ENCODE peak calls at places on chromosomes 13 and 19, in nine cellular contexts. G, P, Y, H, X, E, L, C and A are unnamed samples.

GRCh38 chr19:49567722-49568454 is 12.5 kb downstream of the NOSIP start:
- DNase-seq in G (no peak), P (no peak), Y (no peak), H (no peak), X (no peak), E (peak), L (peak), C (no peak), A (no peak)

GRCh38 chr19:15330801-15331418 is 1.4 kb downstream of the BRD4 start:
- DNase-seq in G (no peak), P (no peak), Y (peak), H (no peak), X (no peak), E (peak), L (peak), C (no peak), A (no peak)

GRCh38 chr13:100128373-100128772 is 39.5 kb downstream of the PCCA start:
- DNase-seq in G (no peak), P (no peak), Y (peak), H (no peak), X (no peak), E (peak), L (peak), C (no peak), A (no peak)

GRCh38 chr13:74136089-74136658 is 2.0 kb upstream of the KLF12 start:
- DNase-seq in G (peak), P (no peak), Y (no peak), H (no peak), X (no peak), E (peak), L (peak), C (peak), A (peak)

GRCh38 chr19:56995298-56995697 is 124.5 kb upstream of the USP29 start:
- DNase-seq in G (no peak), P (no peak), Y (no peak), H (no peak), X (no peak), E (no peak), L (no peak), C (no peak), A (peak)

GRCh38 chr19:6774821-6775707 is 2.6 kb downstream of the VAV1 start:
- DNase-seq in G (no peak), P (no peak), Y (no peak), H (no peak), X (no peak), E (no peak), L (peak), C (peak), A (no peak)

GRCh38 chr19:16324384-16325160 is at the start of gene KLF2:
- DNase-seq in G (peak), P (peak), Y (peak), H (peak), X (peak), E (peak), L (peak), C (peak), A (peak)

GRCh38 chr13:28653111-28653510 is 5.8 kb upstream of the POMP start:
- DNase-seq in G (no peak), P (no peak), Y (no peak), H (no peak), X (no peak), E (no peak), L (no peak), C (no peak), A (no peak)

GRCh38 chr19:54574527-54575056 is 1.0 kb downstream of the LILRA2 start:
- DNase-seq in G (no peak), P (no peak), Y (no peak), H (no peak), X (no peak), E (no peak), L (no peak), C (no peak), A (no peak)

GRCh38 chr13:109151255-109151654 is 521.8 kb downstream of the MYO16 start:
- DNase-seq in G (no peak), P (no peak), Y (no peak), H (no peak), X (no peak), E (peak), L (peak), C (no peak), A (no peak)

GRCh38 chr13:113404366-113404722 is 40.4 kb upstream of the GRTP1 start:
- DNase-seq in G (no peak), P (no peak), Y (no peak), H (no peak), X (no peak), E (no peak), L (no peak), C (no peak), A (no peak)

GRCh38 chr13:111280666-111281577 is 39.5 kb upstream of the TEX29 start:
- DNase-seq in G (no peak), P (no peak), Y (no peak), H (no peak), X (no peak), E (peak), L (peak), C (no peak), A (no peak)

GRCh38 chr19:13839938-13840750 is 36.8 kb upstream of the NANOS3 start:
- DNase-seq in G (no peak), P (no peak), Y (no peak), H (no peak), X (no peak), E (no peak), L (no peak), C (peak), A (no peak)

GRCh38 chr19:47161876-47162489 is 31.3 kb downstream of the SAE1 start:
- DNase-seq in G (no peak), P (no peak), Y (no peak), H (no peak), X (no peak), E (no peak), L (peak), C (no peak), A (no peak)

GRCh38 chr13:99313473-99313872 is 6.3 kb upstream of the GPR183 start:
- DNase-seq in G (peak), P (no peak), Y (no peak), H (no peak), X (no peak), E (peak), L (no peak), C (no peak), A (no peak)

GRCh38 chr19:51259348-51260245 is 8.7 kb downstream of the SIGLECL1 start:
- DNase-seq in G (peak), P (peak), Y (no peak), H (no peak), X (peak), E (peak), L (peak), C (no peak), A (peak)

GRCh38 chr13:50353651-50354415 is 338.6 kb downstream of the KCNRG start:
- DNase-seq in G (no peak), P (no peak), Y (peak), H (no peak), X (no peak), E (peak), L (peak), C (no peak), A (no peak)

GRCh38 chr13:94825507-94825906 is 113.2 kb upstream of the SOX21 start:
- DNase-seq in G (peak), P (no peak), Y (peak), H (peak), X (no peak), E (peak), L (peak), C (peak), A (peak)

GRCh38 chr13:21799671-21800070 is 128.8 kb downstream of the FGF9 start:
- DNase-seq in G (no peak), P (no peak), Y (no peak), H (no peak), X (no peak), E (no peak), L (no peak), C (no peak), A (no peak)

GRCh38 chr19:2250765-2251576 is 1.8 kb downstream of the AMH start:
- DNase-seq in G (no peak), P (no peak), Y (no peak), H (no peak), X (no peak), E (no peak), L (no peak), C (no peak), A (no peak)

GRCh38 chr19:47179643-47180310 is 49.1 kb downstream of the SAE1 start:
- DNase-seq in G (no peak), P (no peak), Y (no peak), H (no peak), X (no peak), E (no peak), L (no peak), C (no peak), A (no peak)

GRCh38 chr19:11659612-11660011 is 62.3 kb downstream of the ZNF627 start:
- DNase-seq in G (peak), P (no peak), Y (no peak), H (no peak), X (no peak), E (no peak), L (peak), C (no peak), A (no peak)

GRCh38 chr19:7541828-7542443 is 6.4 kb downstream of the PNPLA6 start:
- DNase-seq in G (no peak), P (no peak), Y (no peak), H (no peak), X (no peak), E (no peak), L (no peak), C (no peak), A (no peak)

GRCh38 chr13:31756346-31756745 is 17.0 kb downstream of the RXFP2 start:
- DNase-seq in G (no peak), P (no peak), Y (peak), H (no peak), X (no peak), E (peak), L (peak), C (no peak), A (no peak)

GRCh38 chr13:32537580-32538233 is 888 bp downstream of the N4BP2L2 start:
- DNase-seq in G (peak), P (peak), Y (no peak), H (no peak), X (no peak), E (peak), L (peak), C (peak), A (peak)

GRCh38 chr19:335072-335471 is 9.5 kb downstream of the MIER2 start:
- DNase-seq in G (no peak), P (no peak), Y (no peak), H (no peak), X (no peak), E (no peak), L (no peak), C (no peak), A (no peak)

GRCh38 chr13:106295971-106296370 is 239.5 kb downstream of the EFNB2 start:
- DNase-seq in G (no peak), P (no peak), Y (no peak), H (no peak), X (no peak), E (peak), L (no peak), C (no peak), A (no peak)

GRCh38 chr13:75468602-75469001 is 13.4 kb downstream of the TBC1D4 start:
- DNase-seq in G (no peak), P (no peak), Y (no peak), H (no peak), X (no peak), E (no peak), L (no peak), C (no peak), A (no peak)

GRCh38 chr19:334296-335071 is 10.1 kb downstream of the MIER2 start:
- DNase-seq in G (no peak), P (no peak), Y (no peak), H (no peak), X (no peak), E (no peak), L (no peak), C (no peak), A (no peak)

GRCh38 chr13:41699759-41700158 is 242.4 kb downstream of the RGCC start:
- DNase-seq in G (no peak), P (no peak), Y (no peak), H (no peak), X (no peak), E (no peak), L (no peak), C (no peak), A (no peak)

GRCh38 chr13:66312312-66313087 is 917.6 kb downstream of the PCDH9 start:
- DNase-seq in G (no peak), P (no peak), Y (peak), H (peak), X (no peak), E (peak), L (peak), C (no peak), A (no peak)

GRCh38 chr13:108360139-108360538 is 90.6 kb downstream of the TNFSF13B start:
- DNase-seq in G (no peak), P (no peak), Y (no peak), H (no peak), X (no peak), E (peak), L (no peak), C (no peak), A (no peak)

GRCh38 chr13:59743195-59743594 is 420.5 kb downstream of the DIAPH3 start:
- DNase-seq in G (no peak), P (no peak), Y (no peak), H (no peak), X (no peak), E (peak), L (no peak), C (no peak), A (no peak)

GRCh38 chr13:20826810-20827560 is 53.2 kb upstream of the EEF1AKMT1 start:
- DNase-seq in G (no peak), P (no peak), Y (no peak), H (no peak), X (no peak), E (no peak), L (peak), C (no peak), A (no peak)

GRCh38 chr19:11984986-11985385 is 20.1 kb downstream of the ZNF763 start:
- DNase-seq in G (no peak), P (no peak), Y (no peak), H (no peak), X (peak), E (no peak), L (no peak), C (no peak), A (no peak)

GRCh38 chr13:25529425-25529824 is 157.7 kb downstream of the ATP8A2 start:
- DNase-seq in G (no peak), P (no peak), Y (no peak), H (no peak), X (no peak), E (no peak), L (no peak), C (no peak), A (no peak)